ENCODE peak calls at places on chromosome 12, in five cellular contexts. U is NCI-H1694 treated with DMSO at 0.1 percent for 48 hours; K is stimulated activated CD8-positive, alpha-beta memory T cell treated with anti-CD3 and anti-CD28 coated beads, Interleukin-15, amount 100 ng/mL, for 1 hour; G is dorsolateral prefrontal cortex; F is H7. Z is an unnamed sample.

GRCh38 chr12:1797011-1797901 is 23.1 kb upstream of the LRTM2 start:
- DNase-seq in F (peak; percentile 69), K (no peak), U (no peak), G (no peak), Z (peak; percentile 42)

GRCh38 chr12:50925920-50926319 is 26.4 kb upstream of the HIGD1C start:
- DNase-seq in G (no peak), U (no peak), F (no peak), K (no peak), Z (no peak)

GRCh38 chr12:3968523-3968922 is 95.3 kb upstream of the PARP11 start:
- DNase-seq in K (no peak), G (no peak), F (no peak), U (no peak), Z (no peak)

GRCh38 chr12:5012337-5012736 is 31.3 kb upstream of the KCNA5 start:
- DNase-seq in K (no peak), F (no peak), G (no peak), U (no peak), Z (no peak)

GRCh38 chr12:111812881-111813741 is 28.9 kb upstream of the MAPKAPK5 start:
- DNase-seq in K (peak; percentile 40), U (peak; percentile 70), F (peak; percentile 83), G (peak; percentile 78), Z (peak; percentile 44)

GRCh38 chr12:5432011-5432400 is at the start of gene NTF3:
- DNase-seq in G (no peak), F (peak; percentile 88), U (peak; percentile 31), K (no peak), Z (no peak)

GRCh38 chr12:15168279-15168678 is 52.9 kb downstream of the RERG start:
- DNase-seq in U (no peak), K (no peak), G (no peak), F (no peak), Z (no peak)

GRCh38 chr12:13278249-13278787 is 81.8 kb downstream of the EMP1 start:
- DNase-seq in F (peak; percentile 93), U (peak; percentile 86), K (peak; percentile 35), G (peak; percentile 66), Z (peak; percentile 23)

GRCh38 chr12:67582238-67582834 is 66.2 kb upstream of the DYRK2 start:
- DNase-seq in G (no peak), U (no peak), K (no peak), F (no peak), Z (no peak)

GRCh38 chr12:67111182-67111581 is 158.0 kb upstream of the CAND1 start:
- DNase-seq in U (no peak), G (no peak), F (peak; percentile 4), K (no peak), Z (no peak)

GRCh38 chr12:77954156-77954555 is 123.5 kb downstream of the NAV3 start:
- DNase-seq in G (no peak), F (no peak), K (no peak), U (peak; percentile 13), Z (no peak)

GRCh38 chr12:121465921-121466799 is 66.2 kb downstream of the RNF34 start:
- DNase-seq in U (peak; percentile 11), G (no peak), F (peak; percentile 76), K (no peak), Z (peak; percentile 18)

GRCh38 chr12:98725481-98726247 is 80.6 kb downstream of the APAF1 start:
- DNase-seq in U (peak; percentile 33), K (no peak), G (peak; percentile 90), F (peak; percentile 35), Z (peak; percentile 12)

GRCh38 chr12:52380271-52380694 is 5.2 kb downstream of the KRT84 start:
- DNase-seq in K (no peak), F (peak; percentile 80), G (peak; percentile 56), U (no peak), Z (no peak)

GRCh38 chr12:12534134-12534866 is 28.4 kb downstream of the DUSP16 start:
- DNase-seq in K (no peak), U (no peak), G (no peak), F (no peak), Z (no peak)

GRCh38 chr12:59317598-59317997 is 278.2 kb upstream of the SLC16A7 start:
- DNase-seq in F (no peak), G (no peak), U (no peak), K (no peak), Z (no peak)